ENCODE peak calls at places on chromosomes 6 and 20, in nine cellular contexts. One of them, this sample, is unnamed.

GRCh38 chr6:123016431-123017110 is 20.5 kb downstream of the CLVS2 start:
- DNase-seq in Peyer's patch: no peak
- DNase-seq in transverse colon: no peak
- DNase-seq in testis: no peak
- DNase-seq in A549: no peak
- DNase-seq in tibial nerve: no peak
- DNase-seq in sigmoid colon: no peak
- DNase-seq in HCT116: no peak
- DNase-seq in prostate gland: no peak
- DNase-seq in this sample: no peak

GRCh38 chr20:3068986-3069900 is 2.2 kb upstream of the OXT start:
- DNase-seq in Peyer's patch: no peak
- DNase-seq in transverse colon: no peak
- DNase-seq in testis: no peak
- DNase-seq in A549: peak; percentile 36
- DNase-seq in tibial nerve: no peak
- DNase-seq in sigmoid colon: no peak
- DNase-seq in HCT116: no peak
- DNase-seq in prostate gland: no peak
- DNase-seq in this sample: no peak

GRCh38 chr6:1552296-1552761 is 57.4 kb upstream of the FOXC1 start:
- DNase-seq in Peyer's patch: no peak
- DNase-seq in transverse colon: no peak
- DNase-seq in testis: no peak
- DNase-seq in A549: peak; percentile 19
- DNase-seq in tibial nerve: no peak
- DNase-seq in sigmoid colon: no peak
- DNase-seq in HCT116: peak; percentile 33
- DNase-seq in prostate gland: no peak
- DNase-seq in this sample: no peak

GRCh38 chr20:11453430-11453829 is 464.3 kb upstream of the BTBD3 start:
- DNase-seq in Peyer's patch: no peak
- DNase-seq in transverse colon: no peak
- DNase-seq in testis: no peak
- DNase-seq in A549: peak; percentile 89
- DNase-seq in tibial nerve: no peak
- DNase-seq in sigmoid colon: no peak
- DNase-seq in HCT116: no peak
- DNase-seq in prostate gland: no peak
- DNase-seq in this sample: no peak

GRCh38 chr20:34268851-34269668 is 27.8 kb downstream of the ASIP start:
- DNase-seq in Peyer's patch: peak; percentile 64
- DNase-seq in transverse colon: peak; percentile 37
- DNase-seq in testis: peak; percentile 57
- DNase-seq in A549: no peak
- DNase-seq in tibial nerve: no peak
- DNase-seq in sigmoid colon: no peak
- DNase-seq in HCT116: no peak
- DNase-seq in prostate gland: peak; percentile 15
- DNase-seq in this sample: no peak

GRCh38 chr6:36599791-36600209 is 5.6 kb downstream of the SRSF3 start:
- DNase-seq in Peyer's patch: peak; percentile 61
- DNase-seq in transverse colon: no peak
- DNase-seq in testis: peak; percentile 47
- DNase-seq in A549: peak; percentile 57
- DNase-seq in tibial nerve: peak; percentile 39
- DNase-seq in sigmoid colon: peak; percentile 71
- DNase-seq in HCT116: no peak
- DNase-seq in prostate gland: no peak
- DNase-seq in this sample: no peak

GRCh38 chr6:145544514-145544913 is 190.8 kb downstream of the EPM2A start:
- DNase-seq in Peyer's patch: no peak
- DNase-seq in transverse colon: no peak
- DNase-seq in testis: no peak
- DNase-seq in A549: no peak
- DNase-seq in tibial nerve: no peak
- DNase-seq in sigmoid colon: no peak
- DNase-seq in HCT116: no peak
- DNase-seq in prostate gland: no peak
- DNase-seq in this sample: no peak

GRCh38 chr6:36858407-36858981 is 16.1 kb downstream of the PPIL1 start:
- DNase-seq in Peyer's patch: no peak
- DNase-seq in transverse colon: no peak
- DNase-seq in testis: peak; percentile 55
- DNase-seq in A549: no peak
- DNase-seq in tibial nerve: no peak
- DNase-seq in sigmoid colon: peak; percentile 90
- DNase-seq in HCT116: no peak
- DNase-seq in prostate gland: peak; percentile 25
- DNase-seq in this sample: no peak

GRCh38 chr6:161637658-161638057 is 363.8 kb upstream of the AGPAT4 start:
- DNase-seq in Peyer's patch: no peak
- DNase-seq in transverse colon: no peak
- DNase-seq in testis: no peak
- DNase-seq in A549: no peak
- DNase-seq in tibial nerve: no peak
- DNase-seq in sigmoid colon: no peak
- DNase-seq in HCT116: no peak
- DNase-seq in prostate gland: no peak
- DNase-seq in this sample: no peak

GRCh38 chr20:7790189-7790588 is 150.1 kb downstream of the HAO1 start:
- DNase-seq in Peyer's patch: no peak
- DNase-seq in transverse colon: no peak
- DNase-seq in testis: no peak
- DNase-seq in A549: no peak
- DNase-seq in tibial nerve: no peak
- DNase-seq in sigmoid colon: no peak
- DNase-seq in HCT116: no peak
- DNase-seq in prostate gland: no peak
- DNase-seq in this sample: no peak

GRCh38 chr20:62944746-62945145 is 6.8 kb downstream of the GID8 start:
- DNase-seq in Peyer's patch: no peak
- DNase-seq in transverse colon: no peak
- DNase-seq in testis: no peak
- DNase-seq in A549: no peak
- DNase-seq in tibial nerve: no peak
- DNase-seq in sigmoid colon: no peak
- DNase-seq in HCT116: no peak
- DNase-seq in prostate gland: no peak
- DNase-seq in this sample: no peak

GRCh38 chr6:11442495-11442894 is 95.1 kb upstream of the TMEM170B start:
- DNase-seq in Peyer's patch: no peak
- DNase-seq in transverse colon: no peak
- DNase-seq in testis: no peak
- DNase-seq in A549: no peak
- DNase-seq in tibial nerve: no peak
- DNase-seq in sigmoid colon: no peak
- DNase-seq in HCT116: no peak
- DNase-seq in prostate gland: no peak
- DNase-seq in this sample: no peak

GRCh38 chr20:973785-974194 is 28.3 kb downstream of the RSPO4 start:
- DNase-seq in Peyer's patch: no peak
- DNase-seq in transverse colon: peak; percentile 12
- DNase-seq in testis: peak; percentile 23
- DNase-seq in A549: peak; percentile 60
- DNase-seq in tibial nerve: no peak
- DNase-seq in sigmoid colon: no peak
- DNase-seq in HCT116: peak; percentile 55
- DNase-seq in prostate gland: no peak
- DNase-seq in this sample: no peak

GRCh38 chr6:105989178-105989577 is 97.0 kb upstream of the PRDM1 start:
- DNase-seq in Peyer's patch: no peak
- DNase-seq in transverse colon: no peak
- DNase-seq in testis: no peak
- DNase-seq in A549: no peak
- DNase-seq in tibial nerve: no peak
- DNase-seq in sigmoid colon: no peak
- DNase-seq in HCT116: no peak
- DNase-seq in prostate gland: no peak
- DNase-seq in this sample: no peak

GRCh38 chr6:52390361-52390727 is 28.4 kb downstream of the PAQR8 start:
- DNase-seq in Peyer's patch: no peak
- DNase-seq in transverse colon: no peak
- DNase-seq in testis: no peak
- DNase-seq in A549: no peak
- DNase-seq in tibial nerve: no peak
- DNase-seq in sigmoid colon: no peak
- DNase-seq in HCT116: peak; percentile 45
- DNase-seq in prostate gland: peak; percentile 21
- DNase-seq in this sample: no peak

GRCh38 chr6:40798069-40798770 is 211.1 kb upstream of the LRFN2 start:
- DNase-seq in Peyer's patch: no peak
- DNase-seq in transverse colon: no peak
- DNase-seq in testis: no peak
- DNase-seq in A549: no peak
- DNase-seq in tibial nerve: no peak
- DNase-seq in sigmoid colon: no peak
- DNase-seq in HCT116: no peak
- DNase-seq in prostate gland: no peak
- DNase-seq in this sample: no peak

GRCh38 chr6:41098366-41098765 is 25.6 kb downstream of the NFYA start:
- DNase-seq in Peyer's patch: no peak
- DNase-seq in transverse colon: no peak
- DNase-seq in testis: no peak
- DNase-seq in A549: no peak
- DNase-seq in tibial nerve: no peak
- DNase-seq in sigmoid colon: no peak
- DNase-seq in HCT116: no peak
- DNase-seq in prostate gland: no peak
- DNase-seq in this sample: no peak

GRCh38 chr20:23692725-23693124 is 3.9 kb upstream of the CST4 start:
- DNase-seq in Peyer's patch: no peak
- DNase-seq in transverse colon: no peak
- DNase-seq in testis: no peak
- DNase-seq in A549: no peak
- DNase-seq in tibial nerve: no peak
- DNase-seq in sigmoid colon: no peak
- DNase-seq in HCT116: no peak
- DNase-seq in prostate gland: no peak
- DNase-seq in this sample: peak; percentile 67

GRCh38 chr20:1323830-1324597 is 4.9 kb downstream of the SDCBP2 start:
- DNase-seq in Peyer's patch: peak; percentile 28
- DNase-seq in transverse colon: no peak
- DNase-seq in testis: no peak
- DNase-seq in A549: no peak
- DNase-seq in tibial nerve: no peak
- DNase-seq in sigmoid colon: peak; percentile 59
- DNase-seq in HCT116: no peak
- DNase-seq in prostate gland: no peak
- DNase-seq in this sample: peak; percentile 28

GRCh38 chr6:71190809-71191208 is 97.8 kb upstream of the OGFRL1 start:
- DNase-seq in Peyer's patch: no peak
- DNase-seq in transverse colon: no peak
- DNase-seq in testis: no peak
- DNase-seq in A549: peak; percentile 19
- DNase-seq in tibial nerve: no peak
- DNase-seq in sigmoid colon: no peak
- DNase-seq in HCT116: no peak
- DNase-seq in prostate gland: no peak
- DNase-seq in this sample: no peak

DNA sequence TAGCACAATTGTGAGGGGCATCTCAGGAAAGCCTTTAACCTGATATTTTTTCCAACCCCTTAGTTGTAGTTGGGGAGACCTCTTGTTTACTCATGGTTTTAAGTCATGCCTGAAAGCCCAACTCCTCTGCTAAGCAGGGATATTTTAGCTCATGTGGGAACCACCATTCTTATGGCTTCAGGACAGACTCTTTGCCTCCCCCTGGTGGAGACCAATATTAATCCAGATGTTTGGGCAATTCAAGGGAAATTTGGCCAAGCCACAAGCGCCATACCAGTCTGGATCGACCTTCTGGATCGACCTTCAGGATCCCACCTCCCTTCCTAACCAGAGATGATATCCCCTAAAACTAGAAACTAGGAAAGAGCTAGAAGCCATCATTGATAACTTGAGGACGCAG is 211.2 kb downstream of the C6orf118 start:
- DNase-seq in Peyer's patch: no peak
- DNase-seq in transverse colon: no peak
- DNase-seq in testis: no peak
- DNase-seq in A549: peak; percentile 28
- DNase-seq in tibial nerve: no peak
- DNase-seq in sigmoid colon: no peak
- DNase-seq in HCT116: no peak
- DNase-seq in prostate gland: no peak
- DNase-seq in this sample: no peak
- TF ChIP-seq CTCF in Peyer's patch: no peak
- TF ChIP-seq CTCF in transverse colon: no peak
- TF ChIP-seq CTCF in testis: no peak
- TF ChIP-seq CTCF in A549: no peak
- TF ChIP-seq CTCF in tibial nerve: no peak
- TF ChIP-seq CTCF in sigmoid colon: no peak
- TF ChIP-seq CTCF in HCT116: no peak
- TF ChIP-seq CTCF in prostate gland: no peak
- TF ChIP-seq CTCF in this sample: no peak

GRCh38 chr6:42978487-42978792 is 541 bp downstream of the PEX6 start:
- DNase-seq in Peyer's patch: peak; percentile 73
- DNase-seq in transverse colon: peak; percentile 51
- DNase-seq in testis: peak; percentile 45
- DNase-seq in A549: peak; percentile 28
- DNase-seq in tibial nerve: no peak
- DNase-seq in sigmoid colon: no peak
- DNase-seq in HCT116: no peak
- DNase-seq in prostate gland: no peak
- DNase-seq in this sample: no peak
- TF ChIP-seq POLR2A in Peyer's patch: no peak
- TF ChIP-seq POLR2A in transverse colon: no peak
- TF ChIP-seq POLR2A in testis: no peak
- TF ChIP-seq POLR2A in A549: no peak
- TF ChIP-seq POLR2A in tibial nerve: no peak
- TF ChIP-seq POLR2A in sigmoid colon: no peak
- TF ChIP-seq POLR2A in HCT116: no peak
- TF ChIP-seq POLR2A in prostate gland: no peak
- TF ChIP-seq POLR2A in this sample: no peak

DNA sequence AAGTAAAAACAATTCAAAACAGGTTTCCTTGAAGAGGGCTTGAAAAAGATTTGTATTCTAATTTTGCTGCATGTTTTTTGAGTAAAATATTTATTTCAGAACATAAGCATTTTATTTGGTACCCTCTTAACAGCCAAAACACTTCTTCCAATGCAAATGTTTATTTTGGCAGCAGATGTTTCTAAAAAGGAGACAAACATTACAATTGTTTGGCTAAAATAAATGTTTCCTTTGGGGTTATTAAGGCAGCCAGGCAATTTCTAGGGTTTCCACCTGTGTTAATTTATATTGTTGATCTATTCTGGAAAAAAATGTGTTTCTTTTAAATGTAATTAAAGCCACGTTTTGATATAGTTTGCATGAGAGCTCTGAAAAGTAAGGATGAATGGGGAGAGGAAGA is 56.6 kb downstream of the ARID1B start:
- DNase-seq in Peyer's patch: no peak
- DNase-seq in transverse colon: no peak
- DNase-seq in testis: no peak
- DNase-seq in A549: no peak
- DNase-seq in tibial nerve: no peak
- DNase-seq in sigmoid colon: no peak
- DNase-seq in HCT116: no peak
- DNase-seq in prostate gland: no peak
- DNase-seq in this sample: no peak
- H3K4me3 ChIP-seq in Peyer's patch: no peak overlapping the region
- H3K4me3 ChIP-seq in transverse colon: no peak overlapping the region
- H3K4me3 ChIP-seq in testis: no peak overlapping the region
- H3K4me3 ChIP-seq in A549: no peak overlapping the region
- H3K4me3 ChIP-seq in tibial nerve: no peak overlapping the region
- H3K4me3 ChIP-seq in sigmoid colon: no peak overlapping the region
- H3K4me3 ChIP-seq in HCT116: no peak overlapping the region
- H3K4me3 ChIP-seq in prostate gland: no peak overlapping the region
- H3K4me3 ChIP-seq in this sample: no peak overlapping the region

GRCh38 chr6:107977283-107977682 is 19.3 kb upstream of the SEC63 start:
- DNase-seq in Peyer's patch: no peak
- DNase-seq in transverse colon: no peak
- DNase-seq in testis: no peak
- DNase-seq in A549: peak; percentile 42
- DNase-seq in tibial nerve: no peak
- DNase-seq in sigmoid colon: no peak
- DNase-seq in HCT116: no peak
- DNase-seq in prostate gland: no peak
- DNase-seq in this sample: no peak
- TF ChIP-seq CTCF in Peyer's patch: peak; percentile 50
- TF ChIP-seq CTCF in transverse colon: peak; percentile 46
- TF ChIP-seq CTCF in testis: peak; percentile 59
- TF ChIP-seq CTCF in A549: peak; percentile 58
- TF ChIP-seq CTCF in tibial nerve: peak; percentile 23
- TF ChIP-seq CTCF in sigmoid colon: no peak
- TF ChIP-seq CTCF in HCT116: peak; percentile 52
- TF ChIP-seq CTCF in prostate gland: peak; percentile 40
- TF ChIP-seq CTCF in this sample: no peak

This sample was measured in vagina.